ENCODE peak calls at places on chromosomes 13 and 19, in six cellular contexts. One of them, this sample, is unnamed.

GRCh38 chr13:52454459-52454824 is 836 bp upstream of the CKAP2 start:
- DNase-seq in fibroblast of lung: peak
- DNase-seq in gastrocnemius medialis: no peak
- DNase-seq in PC-3: peak
- DNase-seq in CD8-positive, alpha-beta T cell: no peak
- DNase-seq in left ventricle myocardium inferior: no peak
- DNase-seq in this sample: no peak

GRCh38 chr13:110706570-110707378 is 858 bp upstream of the CARS2 start:
- DNase-seq in fibroblast of lung: no peak
- DNase-seq in gastrocnemius medialis: no peak
- DNase-seq in PC-3: no peak
- DNase-seq in CD8-positive, alpha-beta T cell: no peak
- DNase-seq in left ventricle myocardium inferior: no peak
- DNase-seq in this sample: no peak

GRCh38 chr19:55638864-55639359 is 1.9 kb upstream of the ZNF580 start:
- DNase-seq in fibroblast of lung: peak
- DNase-seq in gastrocnemius medialis: no peak
- DNase-seq in PC-3: peak
- DNase-seq in CD8-positive, alpha-beta T cell: peak
- DNase-seq in left ventricle myocardium inferior: no peak
- DNase-seq in this sample: no peak

GRCh38 chr13:60627071-60627686 is 230.2 kb downstream of the TDRD3 start:
- DNase-seq in fibroblast of lung: peak
- DNase-seq in gastrocnemius medialis: no peak
- DNase-seq in PC-3: peak
- DNase-seq in CD8-positive, alpha-beta T cell: no peak
- DNase-seq in left ventricle myocardium inferior: no peak
- DNase-seq in this sample: peak

GRCh38 chr13:74162782-74163181 is 28.6 kb upstream of the KLF12 start:
- DNase-seq in fibroblast of lung: no peak
- DNase-seq in gastrocnemius medialis: no peak
- DNase-seq in PC-3: no peak
- DNase-seq in CD8-positive, alpha-beta T cell: no peak
- DNase-seq in left ventricle myocardium inferior: no peak
- DNase-seq in this sample: no peak

GRCh38 chr19:35592226-35592625 is 6.3 kb downstream of the PMIS2 start:
- DNase-seq in fibroblast of lung: peak
- DNase-seq in gastrocnemius medialis: no peak
- DNase-seq in PC-3: peak
- DNase-seq in CD8-positive, alpha-beta T cell: no peak
- DNase-seq in left ventricle myocardium inferior: no peak
- DNase-seq in this sample: peak

GRCh38 chr19:17460372-17461230 is at the start of gene NXNL1:
- DNase-seq in fibroblast of lung: no peak
- DNase-seq in gastrocnemius medialis: no peak
- DNase-seq in PC-3: no peak
- DNase-seq in CD8-positive, alpha-beta T cell: no peak
- DNase-seq in left ventricle myocardium inferior: no peak
- DNase-seq in this sample: no peak

GRCh38 chr19:46351241-46352041 is 4.6 kb downstream of the PPP5C start:
- DNase-seq in fibroblast of lung: peak
- DNase-seq in gastrocnemius medialis: no peak
- DNase-seq in PC-3: peak
- DNase-seq in CD8-positive, alpha-beta T cell: no peak
- DNase-seq in left ventricle myocardium inferior: no peak
- DNase-seq in this sample: no peak

GRCh38 chr19:47446534-47447469 is 24.9 kb downstream of the SLC8A2 start:
- DNase-seq in fibroblast of lung: no peak
- DNase-seq in gastrocnemius medialis: no peak
- DNase-seq in PC-3: peak
- DNase-seq in CD8-positive, alpha-beta T cell: no peak
- DNase-seq in left ventricle myocardium inferior: no peak
- DNase-seq in this sample: no peak

GRCh38 chr19:16325161-16325527 is 518 bp downstream of the KLF2 start:
- DNase-seq in fibroblast of lung: no peak
- DNase-seq in gastrocnemius medialis: no peak
- DNase-seq in PC-3: no peak
- DNase-seq in CD8-positive, alpha-beta T cell: no peak
- DNase-seq in left ventricle myocardium inferior: peak
- DNase-seq in this sample: no peak

GRCh38 chr19:33386361-33386858 is 12.9 kb downstream of the CEBPG start:
- DNase-seq in fibroblast of lung: no peak
- DNase-seq in gastrocnemius medialis: no peak
- DNase-seq in PC-3: no peak
- DNase-seq in CD8-positive, alpha-beta T cell: no peak
- DNase-seq in left ventricle myocardium inferior: peak
- DNase-seq in this sample: no peak

GRCh38 chr13:27556109-27556508 is 64.2 kb downstream of the LNX2 start:
- DNase-seq in fibroblast of lung: peak
- DNase-seq in gastrocnemius medialis: no peak
- DNase-seq in PC-3: peak
- DNase-seq in CD8-positive, alpha-beta T cell: no peak
- DNase-seq in left ventricle myocardium inferior: no peak
- DNase-seq in this sample: no peak

DNA sequence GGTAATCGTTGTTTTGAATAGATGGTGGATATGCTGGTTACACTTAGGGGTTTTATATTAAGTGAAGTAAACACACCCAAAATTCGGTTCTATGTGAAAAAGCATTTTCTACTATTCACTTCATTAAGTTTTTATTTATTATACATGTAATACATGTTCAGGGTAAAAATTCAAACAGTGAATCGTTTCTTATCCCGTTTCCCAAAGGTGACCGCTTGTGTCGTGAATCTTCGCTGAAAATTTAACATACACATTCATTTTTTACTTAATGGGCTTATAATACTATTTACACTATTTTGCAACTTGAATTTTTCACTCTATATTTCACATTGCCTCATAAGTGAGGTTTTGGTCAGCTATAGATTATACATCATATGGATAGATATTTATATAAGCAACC is 24.5 kb downstream of the IPO5 start:
- DNase-seq in fibroblast of lung: no peak
- DNase-seq in gastrocnemius medialis: no peak
- DNase-seq in PC-3: no peak
- DNase-seq in CD8-positive, alpha-beta T cell: no peak
- DNase-seq in left ventricle myocardium inferior: no peak
- DNase-seq in this sample: no peak
- H3K4me3 ChIP-seq in fibroblast of lung: peak
- H3K4me3 ChIP-seq in gastrocnemius medialis: peak
- H3K4me3 ChIP-seq in PC-3: peak
- H3K4me3 ChIP-seq in CD8-positive, alpha-beta T cell: no peak
- H3K4me3 ChIP-seq in left ventricle myocardium inferior: peak
- H3K4me3 ChIP-seq in this sample: peak

GRCh38 chr13:31967155-31967554 is 64.4 kb upstream of the FRY start:
- DNase-seq in fibroblast of lung: no peak
- DNase-seq in gastrocnemius medialis: no peak
- DNase-seq in PC-3: no peak
- DNase-seq in CD8-positive, alpha-beta T cell: no peak
- DNase-seq in left ventricle myocardium inferior: no peak
- DNase-seq in this sample: no peak

GRCh38 chr13:31972453-31972852 is 59.1 kb upstream of the FRY start:
- DNase-seq in fibroblast of lung: no peak
- DNase-seq in gastrocnemius medialis: no peak
- DNase-seq in PC-3: no peak
- DNase-seq in CD8-positive, alpha-beta T cell: no peak
- DNase-seq in left ventricle myocardium inferior: no peak
- DNase-seq in this sample: no peak

GRCh38 chr13:31965361-31966066 is 66.1 kb upstream of the FRY start:
- DNase-seq in fibroblast of lung: peak
- DNase-seq in gastrocnemius medialis: no peak
- DNase-seq in PC-3: no peak
- DNase-seq in CD8-positive, alpha-beta T cell: no peak
- DNase-seq in left ventricle myocardium inferior: no peak
- DNase-seq in this sample: no peak

GRCh38 chr13:31970237-31970930 is 61.2 kb upstream of the FRY start:
- DNase-seq in fibroblast of lung: peak
- DNase-seq in gastrocnemius medialis: no peak
- DNase-seq in PC-3: peak
- DNase-seq in CD8-positive, alpha-beta T cell: no peak
- DNase-seq in left ventricle myocardium inferior: no peak
- DNase-seq in this sample: no peak

DNA sequence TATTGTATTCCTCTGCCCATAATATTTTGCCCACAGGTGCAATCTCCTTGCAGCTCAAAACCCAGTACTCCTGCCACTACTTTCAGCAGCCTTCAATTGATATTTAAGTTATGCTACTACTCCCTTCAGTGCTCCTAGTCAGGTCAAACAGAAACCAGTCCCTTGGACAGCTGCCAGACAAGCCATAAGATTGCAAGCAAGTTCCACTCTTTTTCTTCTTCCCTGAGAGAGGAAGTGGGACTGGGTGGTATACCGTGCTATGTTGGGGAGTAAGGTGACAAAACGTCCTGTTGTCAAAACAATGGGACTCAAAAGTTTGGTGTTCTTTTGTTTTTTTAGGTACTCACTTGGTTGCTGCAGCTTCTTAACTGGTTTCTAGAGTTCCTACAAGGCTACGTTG is 63.1 kb upstream of the FRY start:
- DNase-seq in fibroblast of lung: no peak
- DNase-seq in gastrocnemius medialis: no peak
- DNase-seq in PC-3: no peak
- DNase-seq in CD8-positive, alpha-beta T cell: no peak
- DNase-seq in left ventricle myocardium inferior: no peak
- DNase-seq in this sample: no peak
- H3K27ac ChIP-seq in fibroblast of lung: no peak
- H3K27ac ChIP-seq in gastrocnemius medialis: no peak
- H3K27ac ChIP-seq in PC-3: no peak
- H3K27ac ChIP-seq in CD8-positive, alpha-beta T cell: no peak
- H3K27ac ChIP-seq in left ventricle myocardium inferior: peak
- H3K27ac ChIP-seq in this sample: no peak

DNA sequence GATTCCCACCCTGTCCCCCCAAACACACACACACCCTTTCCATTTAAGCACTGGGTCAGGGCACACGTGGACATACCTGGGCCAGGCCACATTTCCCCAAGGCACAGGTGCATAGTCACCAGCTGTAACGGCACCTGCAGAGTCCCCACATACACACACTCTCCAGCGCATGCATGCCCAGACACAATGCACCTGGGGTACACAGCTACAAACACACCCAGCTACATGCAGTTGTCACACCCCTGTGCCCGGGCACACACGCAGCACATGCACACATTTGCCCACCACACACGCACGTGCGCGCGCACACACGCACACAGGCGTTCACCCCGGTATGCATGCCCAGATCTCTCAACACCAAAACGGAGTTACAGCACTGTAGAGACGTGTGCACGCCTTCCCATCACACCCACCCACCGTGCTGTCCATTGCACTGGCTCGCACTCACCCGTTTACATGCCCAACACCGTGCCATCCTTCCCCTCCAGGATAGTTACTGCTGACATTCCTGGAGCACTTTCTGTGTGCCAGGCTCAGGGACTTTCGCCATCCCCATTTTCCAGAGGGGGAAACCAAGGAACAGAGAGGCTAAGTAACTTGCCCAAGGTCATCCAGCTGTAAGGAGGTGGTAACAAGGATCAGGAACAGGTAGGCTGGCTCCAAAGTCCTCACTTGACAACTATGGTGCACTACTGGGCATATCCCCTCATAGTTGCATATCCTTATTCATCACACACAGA is 749 bp upstream of the SHANK1 start:
- DNase-seq in fibroblast of lung: no peak
- DNase-seq in gastrocnemius medialis: no peak
- DNase-seq in PC-3: no peak
- DNase-seq in CD8-positive, alpha-beta T cell: no peak
- DNase-seq in left ventricle myocardium inferior: no peak
- DNase-seq in this sample: no peak
- H3K4me3 ChIP-seq in fibroblast of lung: no peak
- H3K4me3 ChIP-seq in gastrocnemius medialis: no peak
- H3K4me3 ChIP-seq in PC-3: no peak
- H3K4me3 ChIP-seq in CD8-positive, alpha-beta T cell: no peak
- H3K4me3 ChIP-seq in left ventricle myocardium inferior: no peak
- H3K4me3 ChIP-seq in this sample: no peak

GRCh38 chr19:50791594-50792245 is 1.5 kb downstream of the ACP4 start:
- DNase-seq in fibroblast of lung: no peak
- DNase-seq in gastrocnemius medialis: no peak
- DNase-seq in PC-3: peak
- DNase-seq in CD8-positive, alpha-beta T cell: no peak
- DNase-seq in left ventricle myocardium inferior: no peak
- DNase-seq in this sample: no peak
- H3K27ac ChIP-seq in fibroblast of lung: no peak
- H3K27ac ChIP-seq in gastrocnemius medialis: no peak
- H3K27ac ChIP-seq in PC-3: no peak
- H3K27ac ChIP-seq in CD8-positive, alpha-beta T cell: no peak
- H3K27ac ChIP-seq in left ventricle myocardium inferior: no peak
- H3K27ac ChIP-seq in this sample: no peak